ENCODE peak calls at places on chromosomes 6 and 20, in four cellular contexts. Y, P, X and I are unnamed samples.

GRCh38 chr6:44593539-44593944 is 206.0 kb downstream of the CDC5L start:
- DNase-seq in Y (peak; percentile 63), P (peak; percentile 64), X (peak; percentile 67), I (peak; percentile 83)

GRCh38 chr20:3093861-3094361 is 9.4 kb upstream of the AVP start:
- DNase-seq in Y (no peak), P (no peak), X (no peak), I (no peak)

GRCh38 chr6:170152989-170153388 is 137.9 kb downstream of the DLL1 start:
- DNase-seq in Y (no peak), P (no peak), X (peak; percentile 68), I (peak; percentile 72)

GRCh38 chr6:121237859-121238258 is 96.4 kb downstream of the TBC1D32 start:
- DNase-seq in Y (no peak), P (no peak), X (no peak), I (no peak)

GRCh38 chr20:17617212-17617867 is 47.5 kb downstream of the DSTN start:
- DNase-seq in Y (peak; percentile 91), P (peak; percentile 45), X (peak; percentile 58), I (peak; percentile 77)

GRCh38 chr6:95364016-95364604 is 213.2 kb upstream of the MANEA start:
- DNase-seq in Y (peak; percentile 30), P (peak; percentile 26), X (peak; percentile 28), I (no peak)

GRCh38 chr6:148263010-148263409 is 79.6 kb upstream of the SASH1 start:
- DNase-seq in Y (no peak), P (no peak), X (no peak), I (no peak)

GRCh38 chr20:44056010-44056698 is 130.8 kb downstream of the JPH2 start:
- DNase-seq in Y (peak; percentile 82), P (no peak), X (peak; percentile 33), I (peak; percentile 75)

GRCh38 chr6:148501178-148501590 is 158.5 kb downstream of the SASH1 start:
- DNase-seq in Y (no peak), P (peak; percentile 92), X (peak; percentile 51), I (no peak)

GRCh38 chr20:19934792-19935491 is 82.2 kb upstream of the NAA20 start:
- DNase-seq in Y (no peak), P (no peak), X (peak; percentile 22), I (no peak)

GRCh38 chr6:94349227-94349626 is 929.9 kb upstream of the EPHA7 start:
- DNase-seq in Y (no peak), P (no peak), X (no peak), I (no peak)

DNA sequence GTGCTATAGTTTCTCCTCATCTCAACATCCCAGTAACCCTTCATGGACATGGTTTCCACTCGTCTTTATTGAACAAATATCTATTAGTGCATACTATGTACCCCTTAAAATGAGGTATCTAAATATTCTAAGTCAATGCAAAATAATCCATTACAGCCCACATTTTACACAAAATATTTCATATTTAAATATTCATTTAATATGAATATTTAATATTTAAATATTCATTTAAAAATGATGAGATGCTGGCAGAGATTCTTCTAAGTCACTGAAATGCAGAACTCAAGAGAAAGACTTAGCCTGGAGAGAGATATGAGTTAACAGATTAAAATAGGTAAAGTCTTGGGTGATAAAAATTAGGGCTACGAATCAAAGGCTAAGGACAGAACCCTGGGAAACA is 17.9 kb downstream of the EPB41L2 start:
- DNase-seq in Y (no peak), P (no peak), X (no peak), I (no peak)
- H3K79me2 ChIP-seq in Y (no peaks in the 10 kb centered on the region), P (peaks cover 59% of the 10 kb centered on the region), X (peaks cover 69% of the 10 kb centered on the region), I (no peaks in the 10 kb centered on the region)

DNA sequence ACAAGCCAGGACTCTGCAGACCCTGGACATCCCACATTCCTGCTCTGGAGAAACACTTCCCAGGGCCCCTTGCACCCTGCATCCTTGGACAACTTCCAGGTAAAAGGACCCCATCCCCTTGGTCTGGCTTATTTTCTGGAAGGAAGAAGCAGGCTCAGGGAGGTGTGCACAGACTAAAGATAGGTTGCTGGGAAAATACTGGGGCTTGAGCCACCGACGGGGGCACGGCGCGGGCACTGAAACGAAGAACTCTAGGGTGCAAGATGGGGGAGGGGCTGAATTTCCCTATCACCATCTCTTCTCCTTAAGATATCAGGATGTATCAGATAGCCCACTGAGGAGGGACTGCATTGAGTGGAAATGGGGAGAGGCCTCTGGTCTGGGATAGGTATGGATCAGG is 805 bp downstream of the FRS3 start:
- DNase-seq in Y (no peak), P (no peak), X (no peak), I (no peak)
- H3K27ac ChIP-seq in Y (no peak overlapping the region), P (peak overlapping the region; percentile 6), X (no peak overlapping the region), I (no peak overlapping the region)

GRCh38 chr6:127566119-127566518 is 10.9 kb upstream of the C6orf58 start:
- DNase-seq in Y (no peak), P (no peak), X (no peak), I (no peak)
- H3K79me2 ChIP-seq in Y (no peaks in the 10 kb centered on the region), P (no peaks in the 10 kb centered on the region), X (no peaks in the 10 kb centered on the region), I (no peaks in the 10 kb centered on the region)

DNA sequence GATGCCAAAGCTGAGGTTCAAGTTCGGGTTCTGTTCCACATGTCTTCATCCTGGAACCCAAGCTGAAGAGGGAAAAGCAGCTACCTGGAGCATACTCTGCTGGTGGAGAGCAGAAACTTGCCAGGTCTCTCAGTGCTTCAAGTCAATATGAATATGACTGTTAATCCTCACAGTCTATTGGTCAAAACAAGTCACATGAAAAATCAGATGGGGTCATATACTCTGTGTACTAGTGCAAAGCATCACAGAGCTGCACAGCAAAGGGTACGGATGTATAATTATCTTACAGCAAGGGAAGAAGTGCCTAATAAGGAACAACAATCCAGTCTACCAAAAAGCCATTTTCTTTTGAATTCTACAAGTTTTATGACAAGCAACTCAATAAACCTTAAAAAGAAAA is 11.6 kb downstream of the NCOA7 start:
- DNase-seq in Y (no peak), P (no peak), X (no peak), I (no peak)
- H3K27ac ChIP-seq in Y (no peak overlapping the region), P (no peak overlapping the region), X (no peak overlapping the region), I (no peak overlapping the region)

GRCh38 chr20:37303637-37304036 is 14.2 kb downstream of the MANBAL start:
- DNase-seq in Y (no peak), P (no peak), X (no peak), I (no peak)

GRCh38 chr20:37302981-37303380 is 13.5 kb downstream of the MANBAL start:
- DNase-seq in Y (no peak), P (no peak), X (no peak), I (no peak)

GRCh38 chr20:37308098-37309050 is 18.9 kb downstream of the MANBAL start:
- DNase-seq in Y (no peak), P (no peak), X (peak; percentile 72), I (no peak)

GRCh38 chr20:37305079-37305478 is 15.6 kb downstream of the MANBAL start:
- DNase-seq in Y (no peak), P (no peak), X (no peak), I (no peak)

GRCh38 chr20:37305839-37306238 is 16.4 kb downstream of the MANBAL start:
- DNase-seq in Y (no peak), P (no peak), X (no peak), I (no peak)
- H3K79me2 ChIP-seq in Y (peaks cover 40% of the 10 kb centered on the region), P (peaks cover 5% of the 10 kb centered on the region), X (peaks cover 39% of the 10 kb centered on the region), I (no peaks in the 10 kb centered on the region)

GRCh38 chr20:32580608-32580969 is 4.5 kb downstream of the NOL4L start:
- DNase-seq in Y (no peak), P (no peak), X (no peak), I (no peak)

GRCh38 chr20:32583581-32584045 is 1.5 kb downstream of the NOL4L start:
- DNase-seq in Y (no peak), P (no peak), X (peak; percentile 81), I (no peak)

GRCh38 chr20:32580970-32581838 is 3.9 kb downstream of the NOL4L start:
- DNase-seq in Y (peak; percentile 83), P (no peak), X (peak; percentile 68), I (no peak)

GRCh38 chr20:32582659-32583580 is 2.2 kb downstream of the NOL4L start:
- DNase-seq in Y (peak; percentile 84), P (no peak), X (peak; percentile 87), I (no peak)

DNA sequence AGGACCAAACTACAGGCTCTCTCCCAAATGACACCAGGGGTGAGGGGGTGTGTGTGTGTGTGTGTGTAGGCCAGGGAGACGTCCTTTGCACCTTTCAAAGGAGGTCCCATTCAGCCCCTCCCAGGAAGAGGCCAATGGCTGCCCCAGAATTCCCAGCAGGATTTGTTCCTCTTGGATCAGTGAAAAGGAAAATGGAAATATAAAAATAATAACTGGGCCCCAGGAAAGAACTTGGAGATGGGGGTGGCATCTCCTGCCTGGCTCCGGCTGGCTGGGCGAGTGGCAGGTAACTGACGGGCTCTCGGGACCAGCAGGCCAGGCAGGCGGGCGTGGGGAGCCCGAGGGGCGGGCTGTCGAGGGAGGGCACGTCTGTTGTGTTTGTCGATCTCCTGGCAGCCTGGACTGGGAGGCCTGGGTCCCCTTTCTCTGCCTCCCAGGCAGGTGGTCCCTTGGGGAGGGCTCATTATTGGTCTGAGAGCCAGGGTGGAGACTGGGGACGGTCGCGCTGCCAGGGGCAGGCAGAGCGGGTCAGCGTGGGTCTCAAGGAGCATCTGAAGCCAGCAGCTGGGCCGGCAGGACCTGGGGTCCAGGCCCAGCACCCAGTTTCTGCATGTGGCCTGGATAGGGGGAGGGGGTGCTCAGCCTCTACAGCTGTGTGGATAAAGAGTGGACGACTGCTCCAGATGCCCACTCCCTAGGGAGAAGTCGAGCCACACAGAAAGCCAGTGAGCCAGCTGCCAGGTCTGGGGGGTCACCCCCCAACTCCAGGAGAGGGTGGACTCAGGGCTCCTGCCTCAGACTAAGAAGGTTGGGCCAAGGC is 3.1 kb downstream of the NOL4L start:
- DNase-seq in Y (no peak), P (no peak), X (peak; percentile 55), I (no peak)
- H3K27ac ChIP-seq in Y (peak overlapping the region; percentile 81), P (no peak overlapping the region), X (peak overlapping the region; percentile 84), I (no peak overlapping the region)

DNA sequence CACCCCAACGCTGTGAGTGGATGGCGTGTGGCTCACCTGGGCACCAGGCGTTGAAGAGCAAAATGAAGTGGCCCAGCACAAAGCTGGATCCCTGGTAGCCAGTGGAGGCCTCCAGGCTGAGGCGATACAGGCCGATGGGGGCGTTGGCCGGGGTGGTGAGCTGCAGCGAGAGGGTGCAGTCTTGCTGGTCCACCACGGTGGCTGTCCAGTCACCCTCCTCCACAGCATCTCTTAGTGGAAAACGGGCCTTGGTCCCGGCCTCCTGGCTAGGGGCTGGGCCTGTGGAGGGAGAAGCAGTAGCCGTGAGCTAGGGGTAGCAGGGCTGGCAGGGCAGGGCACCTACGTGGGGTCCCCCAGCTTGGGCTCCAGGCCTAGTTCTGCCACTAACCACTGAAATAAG is 9.3 kb downstream of the TGM2 start:
- DNase-seq in Y (no peak), P (no peak), X (no peak), I (no peak)
- H3K79me2 ChIP-seq in Y (peaks cover 15% of the 10 kb centered on the region), P (no peaks in the 10 kb centered on the region), X (no peaks in the 10 kb centered on the region), I (no peaks in the 10 kb centered on the region)

GRCh38 chr6:34195726-34196115 is 41.0 kb upstream of the HMGA1 start:
- DNase-seq in Y (no peak), P (no peak), X (no peak), I (no peak)
- H3K27ac ChIP-seq in Y (no peak overlapping the region), P (no peak overlapping the region), X (no peak overlapping the region), I (no peak overlapping the region)

GRCh38 chr6:47262226-47262625 is 47.5 kb downstream of the TNFRSF21 start:
- DNase-seq in Y (no peak), P (no peak), X (no peak), I (no peak)
- H3K79me2 ChIP-seq in Y (no peaks in the 10 kb centered on the region), P (no peaks in the 10 kb centered on the region), X (peaks cover 55% of the 10 kb centered on the region), I (peaks cover 8% of the 10 kb centered on the region)

DNA sequence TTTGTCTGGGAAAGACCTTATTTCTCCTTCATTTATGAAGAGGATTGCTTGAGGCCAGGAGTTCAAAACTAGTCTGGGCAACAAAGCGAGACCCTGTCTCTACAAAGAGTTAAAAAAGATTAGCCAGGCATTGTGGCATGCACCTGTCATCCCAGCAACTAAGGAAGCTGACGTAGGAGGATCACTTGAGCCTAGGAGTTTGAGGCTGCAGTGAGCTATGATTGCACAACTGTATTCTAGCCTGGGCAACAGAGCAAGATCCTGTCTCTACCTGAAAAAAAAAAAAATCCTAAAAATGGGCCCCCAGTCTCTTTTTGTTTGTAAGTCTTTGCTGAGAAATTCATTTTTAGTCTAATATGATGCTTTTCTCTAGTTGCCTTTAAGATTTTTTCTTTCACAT is 29.2 kb upstream of the EIF2S2 start:
- DNase-seq in Y (no peak), P (no peak), X (no peak), I (no peak)
- H3K27ac ChIP-seq in Y (no peak overlapping the region), P (no peak overlapping the region), X (no peak overlapping the region), I (no peak overlapping the region)